ENCODE peak calls at places on chromosome 19, in five cellular contexts. One of them, this sample, is unnamed.

GRCh38 chr19:52637718-52638585 is at the start of gene ZNF83:
- DNase-seq in HFF-Myc: peak; percentile 59
- DNase-seq in brain microvascular endothelial cell: peak; percentile 93
- DNase-seq in GM23338: peak; percentile 99
- DNase-seq in psoas muscle: peak; percentile 96
- DNase-seq in this sample: peak; percentile 94

GRCh38 chr19:40246292-40247073 is 20.0 kb upstream of the CCNP start:
- DNase-seq in psoas muscle: no peak
- DNase-seq in GM23338: no peak
- DNase-seq in brain microvascular endothelial cell: no peak
- DNase-seq in HFF-Myc: no peak
- DNase-seq in this sample: no peak

GRCh38 chr19:41548954-41549688 is 26.8 kb upstream of the CEACAM21 start:
- DNase-seq in HFF-Myc: no peak
- DNase-seq in psoas muscle: no peak
- DNase-seq in GM23338: peak; percentile 55
- DNase-seq in brain microvascular endothelial cell: no peak
- DNase-seq in this sample: no peak

GRCh38 chr19:13095934-13096890 is 6.4 kb downstream of the LYL1 start:
- DNase-seq in psoas muscle: no peak
- DNase-seq in HFF-Myc: no peak
- DNase-seq in brain microvascular endothelial cell: no peak
- DNase-seq in GM23338: peak; percentile 90
- DNase-seq in this sample: no peak

GRCh38 chr19:46404039-46404883 is 9.1 kb downstream of the CCDC8 start:
- DNase-seq in HFF-Myc: no peak
- DNase-seq in GM23338: peak; percentile 70
- DNase-seq in psoas muscle: peak; percentile 66
- DNase-seq in brain microvascular endothelial cell: no peak
- DNase-seq in this sample: peak; percentile 51

GRCh38 chr19:11286312-11286974 is 9.5 kb upstream of the TSPAN16 start:
- DNase-seq in psoas muscle: no peak
- DNase-seq in HFF-Myc: no peak
- DNase-seq in brain microvascular endothelial cell: peak; percentile 39
- DNase-seq in GM23338: no peak
- DNase-seq in this sample: no peak

GRCh38 chr19:29529646-29530548 is 4.1 kb downstream of the VSTM2B start:
- DNase-seq in brain microvascular endothelial cell: no peak
- DNase-seq in GM23338: peak; percentile 81
- DNase-seq in HFF-Myc: no peak
- DNase-seq in psoas muscle: no peak
- DNase-seq in this sample: no peak

GRCh38 chr19:11581740-11582139 is 4.3 kb upstream of the ACP5 start:
- DNase-seq in psoas muscle: no peak
- DNase-seq in GM23338: no peak
- DNase-seq in HFF-Myc: no peak
- DNase-seq in brain microvascular endothelial cell: peak; percentile 10
- DNase-seq in this sample: no peak

GRCh38 chr19:18156841-18157464 is 4.0 kb downstream of the PIK3R2 start:
- DNase-seq in brain microvascular endothelial cell: peak; percentile 77
- DNase-seq in GM23338: no peak
- DNase-seq in psoas muscle: peak; percentile 91
- DNase-seq in HFF-Myc: peak; percentile 81
- DNase-seq in this sample: peak; percentile 91

GRCh38 chr19:6536138-6536671 is 5.4 kb downstream of the TNFSF9 start:
- DNase-seq in GM23338: peak; percentile 84
- DNase-seq in psoas muscle: peak; percentile 78
- DNase-seq in brain microvascular endothelial cell: peak; percentile 27
- DNase-seq in HFF-Myc: no peak
- DNase-seq in this sample: peak; percentile 72

GRCh38 chr19:46689358-46689757 is 27.6 kb downstream of the PRKD2 start:
- DNase-seq in HFF-Myc: no peak
- DNase-seq in brain microvascular endothelial cell: no peak
- DNase-seq in psoas muscle: no peak
- DNase-seq in GM23338: no peak
- DNase-seq in this sample: no peak

GRCh38 chr19:51600940-51601575 is 29.1 kb downstream of the SIGLEC5 start:
- DNase-seq in HFF-Myc: no peak
- DNase-seq in brain microvascular endothelial cell: no peak
- DNase-seq in GM23338: peak; percentile 67
- DNase-seq in psoas muscle: no peak
- DNase-seq in this sample: no peak

GRCh38 chr19:9936151-9937000 is at the start of gene OLFM2:
- DNase-seq in brain microvascular endothelial cell: no peak
- DNase-seq in GM23338: peak; percentile 90
- DNase-seq in HFF-Myc: no peak
- DNase-seq in psoas muscle: no peak
- DNase-seq in this sample: no peak

GRCh38 chr19:13765395-13766094 is 1.2 kb downstream of the MRI1 start:
- DNase-seq in brain microvascular endothelial cell: no peak
- DNase-seq in HFF-Myc: no peak
- DNase-seq in GM23338: peak; percentile 52
- DNase-seq in psoas muscle: no peak
- DNase-seq in this sample: no peak

DNA sequence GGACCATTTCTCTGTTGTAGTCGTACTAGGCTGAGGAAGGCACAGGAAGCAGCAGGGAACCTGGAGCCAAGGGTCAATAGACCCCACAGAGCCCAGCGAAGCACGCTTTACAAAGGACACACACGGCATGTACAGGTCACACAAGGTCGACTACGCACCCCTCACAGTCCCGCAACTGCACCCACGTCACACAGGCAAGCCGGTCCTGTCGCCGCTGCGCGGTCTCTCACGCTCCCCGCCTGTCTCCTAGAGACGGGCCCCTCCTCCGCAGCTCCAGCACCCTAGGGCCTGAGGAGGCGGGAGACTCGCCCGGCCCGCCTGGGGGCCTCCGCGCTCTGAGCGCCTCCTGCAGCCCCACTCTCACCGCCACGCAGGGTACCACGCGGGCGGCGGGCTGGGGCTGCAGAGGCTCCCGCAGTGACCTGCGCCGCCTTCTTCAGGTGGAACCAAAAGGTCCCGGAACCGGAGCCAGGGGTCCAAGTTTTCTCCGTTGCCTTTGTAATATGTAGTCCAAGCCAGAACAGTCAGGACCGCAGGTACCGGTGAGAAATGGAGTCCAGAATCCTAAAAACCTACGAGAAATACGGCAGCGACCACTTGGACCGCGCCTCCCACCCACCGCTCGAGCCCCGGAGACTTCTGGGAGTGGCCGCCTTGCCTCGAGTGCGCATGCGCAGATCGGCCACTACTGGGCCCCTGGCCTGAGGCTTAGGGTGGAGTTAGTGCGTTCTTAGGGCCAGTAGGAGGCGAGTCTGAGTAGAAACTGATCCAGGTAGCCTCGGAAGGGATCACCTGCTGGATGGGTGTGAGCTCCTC is at the start of gene ZNF607:
- DNase-seq in GM23338: peak; percentile 97
- DNase-seq in psoas muscle: peak; percentile 92
- DNase-seq in brain microvascular endothelial cell: peak; percentile 80
- DNase-seq in HFF-Myc: peak; percentile 67
- DNase-seq in this sample: peak; percentile 93
- TF ChIP-seq CTCF in GM23338: peak; percentile 71
- TF ChIP-seq CTCF in psoas muscle: peak; percentile 56
- TF ChIP-seq CTCF in brain microvascular endothelial cell: peak; percentile 78
- TF ChIP-seq CTCF in HFF-Myc: peak; percentile 60
- TF ChIP-seq CTCF in this sample: peak; percentile 76

DNA sequence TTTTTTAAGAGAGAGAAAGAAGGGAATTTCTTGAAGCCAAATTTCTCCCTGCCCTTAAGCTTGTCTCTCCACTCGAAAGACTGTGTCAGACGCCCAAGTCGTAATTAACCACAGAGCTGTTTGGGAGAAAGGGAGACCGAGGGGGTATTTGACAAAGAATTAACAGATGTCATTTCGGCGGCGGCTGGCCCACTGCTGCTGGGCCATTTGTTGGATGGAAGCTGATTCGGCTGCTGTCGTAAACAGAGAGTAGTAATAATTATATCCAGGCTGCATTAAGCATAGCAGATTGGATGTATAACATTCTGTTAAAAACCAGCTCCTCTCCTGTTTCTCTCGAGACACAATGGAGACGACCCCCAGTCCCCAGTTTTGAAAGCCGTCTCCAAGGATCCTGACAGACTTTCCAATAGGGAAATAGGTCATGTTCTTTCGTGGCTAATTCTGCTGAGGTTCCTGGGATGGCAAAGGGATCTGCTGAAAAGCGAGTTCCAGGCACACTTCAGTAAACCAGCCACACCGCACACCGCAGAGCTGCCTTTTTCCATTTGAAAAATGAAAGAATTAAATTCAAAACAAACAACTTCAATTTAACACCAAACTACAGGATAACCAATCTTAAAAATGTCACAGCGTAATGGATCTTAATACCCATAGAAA is 71.5 kb downstream of the KCTD15 start:
- DNase-seq in psoas muscle: no peak
- DNase-seq in GM23338: no peak
- DNase-seq in HFF-Myc: no peak
- DNase-seq in brain microvascular endothelial cell: no peak
- DNase-seq in this sample: no peak
- H3K4me3 ChIP-seq in psoas muscle: peak overlapping the region; percentile 20
- H3K4me3 ChIP-seq in GM23338: no peak overlapping the region
- H3K4me3 ChIP-seq in HFF-Myc: no peak overlapping the region
- H3K4me3 ChIP-seq in brain microvascular endothelial cell: peak overlapping the region; percentile 9
- H3K4me3 ChIP-seq in this sample: no peak overlapping the region

DNA sequence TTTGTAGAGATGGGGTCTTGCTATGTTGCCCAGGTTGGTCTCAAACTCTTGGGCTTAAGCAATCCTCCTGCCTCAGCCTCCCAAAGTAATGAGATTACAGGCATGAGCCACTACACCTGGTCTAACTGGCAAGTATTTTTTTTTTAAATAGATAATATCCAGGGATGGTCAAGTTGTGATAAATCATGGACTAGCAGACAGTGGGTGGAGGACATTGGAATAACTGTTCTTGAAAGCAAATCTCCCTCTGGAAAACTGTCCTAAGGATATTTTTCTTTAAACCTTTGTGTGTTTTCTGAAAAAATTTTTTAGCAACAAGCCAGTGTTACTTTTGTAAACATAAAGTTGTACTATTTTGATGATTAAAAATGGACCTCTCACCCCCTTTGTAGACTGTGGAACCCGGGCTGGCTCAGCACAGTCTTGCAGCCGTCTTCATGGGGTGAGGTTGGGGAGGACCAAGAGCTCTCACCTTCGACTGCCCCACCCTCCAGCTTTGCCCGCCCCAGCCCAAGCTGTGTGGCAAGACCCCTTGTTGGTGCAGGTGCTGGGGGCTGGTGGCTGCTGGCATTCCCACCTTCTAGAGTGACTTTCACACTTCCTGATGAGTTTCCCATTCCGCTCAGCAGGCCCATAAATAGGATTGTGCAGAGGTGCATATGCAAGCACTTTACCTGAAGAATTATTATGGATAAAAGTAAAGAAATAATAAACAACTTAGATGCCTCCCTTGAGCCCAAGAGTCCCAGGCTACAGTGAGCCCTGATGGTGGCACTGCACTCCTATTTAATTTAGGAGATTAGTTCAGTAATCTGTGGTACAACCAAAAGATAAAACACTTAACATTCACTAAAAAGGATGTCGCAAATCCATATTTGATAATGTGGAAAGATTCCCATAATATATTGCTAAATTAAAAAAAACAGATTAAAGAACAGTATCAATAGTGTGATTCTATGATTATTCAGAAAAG is 107.3 kb downstream of the GADD45B start:
- DNase-seq in GM23338: no peak
- DNase-seq in psoas muscle: no peak
- DNase-seq in brain microvascular endothelial cell: no peak
- DNase-seq in HFF-Myc: no peak
- DNase-seq in this sample: no peak
- TF ChIP-seq CTCF in GM23338: no peak
- TF ChIP-seq CTCF in psoas muscle: no peak
- TF ChIP-seq CTCF in brain microvascular endothelial cell: no peak
- TF ChIP-seq CTCF in HFF-Myc: no peak
- TF ChIP-seq CTCF in this sample: no peak

GRCh38 chr19:2976609-2977000 is 759 bp upstream of the TLE6 start:
- DNase-seq in brain microvascular endothelial cell: no peak
- DNase-seq in HFF-Myc: no peak
- DNase-seq in psoas muscle: no peak
- DNase-seq in GM23338: peak; percentile 45
- DNase-seq in this sample: no peak

GRCh38 chr19:2978467-2978767 is 1.1 kb downstream of the TLE6 start:
- DNase-seq in HFF-Myc: no peak
- DNase-seq in brain microvascular endothelial cell: no peak
- DNase-seq in GM23338: no peak
- DNase-seq in psoas muscle: no peak
- DNase-seq in this sample: no peak

GRCh38 chr19:2977001-2977685 is at the start of gene TLE6:
- DNase-seq in GM23338: peak; percentile 98
- DNase-seq in brain microvascular endothelial cell: peak; percentile 89
- DNase-seq in psoas muscle: peak; percentile 99
- DNase-seq in HFF-Myc: peak; percentile 83
- DNase-seq in this sample: peak; percentile 96

GRCh38 chr19:2974342-2974932 is 2.9 kb upstream of the TLE6 start:
- DNase-seq in psoas muscle: peak; percentile 69
- DNase-seq in brain microvascular endothelial cell: peak; percentile 32
- DNase-seq in HFF-Myc: no peak
- DNase-seq in GM23338: no peak
- DNase-seq in this sample: no peak

DNA sequence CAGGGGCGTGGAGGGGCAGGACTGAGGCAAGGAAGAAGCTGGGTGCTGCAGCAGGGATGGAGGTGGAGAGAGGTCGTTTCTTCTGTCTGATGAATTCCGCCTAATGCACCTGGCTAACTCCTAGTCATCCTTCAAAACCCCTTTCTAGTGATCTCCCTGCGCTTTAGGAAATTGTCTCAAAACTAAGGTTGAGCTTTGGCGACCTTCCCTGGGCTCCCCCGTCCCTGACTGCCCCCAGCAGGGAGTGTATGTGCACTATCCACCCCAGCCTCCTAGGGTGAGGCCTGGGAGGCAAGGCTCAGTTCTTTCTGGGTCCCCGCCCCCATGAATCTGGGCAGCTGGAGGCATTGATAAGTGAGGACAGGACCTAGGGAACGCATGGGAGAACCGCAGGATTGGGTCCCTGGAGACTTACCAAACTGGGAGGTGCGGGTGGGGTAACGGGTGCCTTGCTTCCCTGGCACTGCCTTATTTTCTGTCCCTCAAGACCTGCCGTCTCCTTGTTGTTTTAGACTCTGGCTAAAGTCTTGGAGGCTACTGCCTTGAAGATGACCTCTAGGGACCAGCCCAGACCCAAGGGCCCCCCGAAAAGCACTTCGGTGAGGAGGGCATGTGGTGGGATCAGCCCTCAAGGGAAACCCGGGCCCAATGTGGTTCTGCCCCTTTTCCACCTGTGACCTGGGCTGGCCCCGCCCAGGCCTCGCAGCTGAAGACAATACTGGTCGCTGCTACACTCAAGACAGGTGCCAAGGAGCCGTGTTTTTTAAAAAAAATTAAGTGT is 512 bp downstream of the TLE6 start:
- DNase-seq in brain microvascular endothelial cell: no peak
- DNase-seq in GM23338: no peak
- DNase-seq in psoas muscle: no peak
- DNase-seq in HFF-Myc: no peak
- DNase-seq in this sample: no peak
- H3K4me3 ChIP-seq in brain microvascular endothelial cell: peak overlapping the region; percentile 5
- H3K4me3 ChIP-seq in GM23338: peak overlapping the region; percentile 45
- H3K4me3 ChIP-seq in psoas muscle: peak overlapping the region; percentile 76
- H3K4me3 ChIP-seq in HFF-Myc: peak overlapping the region; percentile 55
- H3K4me3 ChIP-seq in this sample: peak overlapping the region; percentile 8